ENCODE peak calls at places on chromosome 5, in six cellular contexts. One of them, this sample, is unnamed.

GRCh38 chr5:96256795-96257470 is 176.1 kb downstream of the PCSK1 start:
- DNase-seq in skeletal muscle cell: peak
- DNase-seq in neural crest cell: no peak
- DNase-seq in lower leg skin: no peak
- DNase-seq in ACHN: peak
- DNase-seq in stromal cell of bone marrow: no peak
- DNase-seq in this sample: no peak

GRCh38 chr5:134268019-134268601 is 42.2 kb upstream of the PPP2CA start:
- DNase-seq in stromal cell of bone marrow: no peak
- DNase-seq in lower leg skin: peak
- DNase-seq in neural crest cell: no peak
- DNase-seq in ACHN: no peak
- DNase-seq in skeletal muscle cell: no peak
- DNase-seq in this sample: no peak

GRCh38 chr5:38329132-38329715 is 70.9 kb downstream of the EGFLAM start:
- DNase-seq in lower leg skin: no peak
- DNase-seq in ACHN: peak
- DNase-seq in skeletal muscle cell: peak
- DNase-seq in stromal cell of bone marrow: no peak
- DNase-seq in neural crest cell: no peak
- DNase-seq in this sample: peak

GRCh38 chr5:36889264-36889663 is 12.7 kb downstream of the NIPBL start:
- DNase-seq in stromal cell of bone marrow: no peak
- DNase-seq in neural crest cell: no peak
- DNase-seq in skeletal muscle cell: no peak
- DNase-seq in lower leg skin: no peak
- DNase-seq in ACHN: no peak
- DNase-seq in this sample: no peak

GRCh38 chr5:136133416-136134383 is 1.1 kb downstream of the SMAD5 start:
- DNase-seq in skeletal muscle cell: no peak
- DNase-seq in neural crest cell: peak
- DNase-seq in ACHN: peak
- DNase-seq in stromal cell of bone marrow: peak
- DNase-seq in lower leg skin: peak
- DNase-seq in this sample: peak

GRCh38 chr5:142478116-142478515 is 153.3 kb upstream of the SPRY4 start:
- DNase-seq in neural crest cell: no peak
- DNase-seq in skeletal muscle cell: no peak
- DNase-seq in lower leg skin: no peak
- DNase-seq in ACHN: no peak
- DNase-seq in stromal cell of bone marrow: no peak
- DNase-seq in this sample: no peak

GRCh38 chr5:87394407-87394806 is 18.3 kb downstream of the CCNH start:
- DNase-seq in neural crest cell: no peak
- DNase-seq in lower leg skin: no peak
- DNase-seq in stromal cell of bone marrow: no peak
- DNase-seq in ACHN: peak
- DNase-seq in skeletal muscle cell: peak
- DNase-seq in this sample: peak

GRCh38 chr5:58787982-58788381 is 205.1 kb downstream of the RAB3C start:
- DNase-seq in neural crest cell: no peak
- DNase-seq in skeletal muscle cell: no peak
- DNase-seq in lower leg skin: no peak
- DNase-seq in stromal cell of bone marrow: no peak
- DNase-seq in ACHN: no peak
- DNase-seq in this sample: no peak

GRCh38 chr5:150515446-150515845 is 7.5 kb downstream of the NDST1 start:
- DNase-seq in skeletal muscle cell: peak
- DNase-seq in ACHN: peak
- DNase-seq in neural crest cell: no peak
- DNase-seq in lower leg skin: no peak
- DNase-seq in stromal cell of bone marrow: peak
- DNase-seq in this sample: no peak

GRCh38 chr5:176319827-176320554 is 41.6 kb downstream of the KIAA1191 start:
- DNase-seq in ACHN: no peak
- DNase-seq in skeletal muscle cell: no peak
- DNase-seq in stromal cell of bone marrow: no peak
- DNase-seq in neural crest cell: no peak
- DNase-seq in lower leg skin: no peak
- DNase-seq in this sample: no peak

This sample was measured in Caki2.